ENCODE peak calls at places on chromosomes 7 and 10, in four cellular contexts. One of them, this sample, is unnamed.

GRCh38 chr10:86968994-86969355 is 693 bp downstream of the ADIRF start:
- DNase-seq in GM04503: no peak
- DNase-seq in HuH-7: no peak
- DNase-seq in PC-9: no peak
- DNase-seq in this sample: no peak

GRCh38 chr7:105010538-105011523 is 3.2 kb upstream of the KMT2E start:
- DNase-seq in HuH-7: no peak
- DNase-seq in PC-9: no peak
- DNase-seq in GM04503: no peak
- DNase-seq in this sample: no peak

GRCh38 chr7:139873593-139874374 is 44.7 kb downstream of the TBXAS1 start:
- DNase-seq in PC-9: no peak
- DNase-seq in HuH-7: no peak
- DNase-seq in GM04503: no peak
- DNase-seq in this sample: no peak

GRCh38 chr10:3850999-3851937 is 66.3 kb upstream of the KLF6 start:
- DNase-seq in HuH-7: no peak
- DNase-seq in PC-9: peak; percentile 79
- DNase-seq in GM04503: peak; percentile 55
- DNase-seq in this sample: peak; percentile 88

GRCh38 chr7:90595801-90596683 is at the start of gene CDK14:
- DNase-seq in HuH-7: peak; percentile 76
- DNase-seq in PC-9: no peak
- DNase-seq in GM04503: no peak
- DNase-seq in this sample: peak; percentile 71

GRCh38 chr7:26151953-26152781 is at the start of gene NFE2L3:
- DNase-seq in GM04503: no peak
- DNase-seq in PC-9: peak; percentile 69
- DNase-seq in HuH-7: peak; percentile 92
- DNase-seq in this sample: peak; percentile 82

GRCh38 chr7:158682456-158682855 is 22.1 kb downstream of the NCAPG2 start:
- DNase-seq in HuH-7: no peak
- DNase-seq in PC-9: no peak
- DNase-seq in GM04503: no peak
- DNase-seq in this sample: no peak

GRCh38 chr7:28774529-28775057 is 183.5 kb downstream of the TRIL start:
- DNase-seq in PC-9: no peak
- DNase-seq in HuH-7: no peak
- DNase-seq in GM04503: no peak
- DNase-seq in this sample: no peak

GRCh38 chr7:81672872-81673271 is 97.0 kb downstream of the HGF start:
- DNase-seq in HuH-7: no peak
- DNase-seq in GM04503: no peak
- DNase-seq in PC-9: no peak
- DNase-seq in this sample: no peak

This sample was measured in Caki2.